ENCODE peak calls at places on chromosome 11, in ten cellular contexts. D is GM12865, V is kidney, W is cardiac fibroblast, S is kidney epithelial cell, O is body of pancreas, K is upper lobe of right lung, R is PC-9, E is cardiac muscle cell, L is pancreas. P is an unnamed sample.

GRCh38 chr11:104164028-104164520 is at the start of gene PDGFD:
- DNase-seq in D (peak), V (peak), W (peak), S (peak), O (peak), K (peak), R (peak), E (peak), L (peak), P (peak)

GRCh38 chr11:64723907-64724862 is 1.2 kb upstream of the NRXN2 start:
- DNase-seq in D (peak), V (no peak), W (no peak), S (no peak), O (no peak), K (peak), R (no peak), E (no peak), L (no peak), P (no peak)

GRCh38 chr11:20374746-20375305 is 11.3 kb downstream of the HTATIP2 start:
- DNase-seq in D (no peak), V (no peak), W (peak), S (no peak), O (no peak), K (no peak), R (no peak), E (no peak), L (no peak), P (no peak)

GRCh38 chr11:102539567-102539966 is 9.0 kb upstream of the MMP7 start:
- DNase-seq in D (no peak), V (no peak), W (no peak), S (no peak), O (no peak), K (no peak), R (no peak), E (no peak), L (no peak), P (no peak)

GRCh38 chr11:4134844-4135243 is 40.2 kb downstream of the RRM1 start:
- DNase-seq in D (no peak), V (no peak), W (peak), S (peak), O (no peak), K (no peak), R (no peak), E (peak), L (no peak), P (peak)

GRCh38 chr11:116275634-116276033 is 497.2 kb downstream of the BUD13 start:
- DNase-seq in D (peak), V (no peak), W (peak), S (peak), O (no peak), K (no peak), R (no peak), E (no peak), L (no peak), P (no peak)

GRCh38 chr11:71381781-71382505 is 66.2 kb downstream of the DHCR7 start:
- DNase-seq in D (peak), V (no peak), W (no peak), S (no peak), O (no peak), K (no peak), R (no peak), E (no peak), L (no peak), P (no peak)

GRCh38 chr11:75445315-75445953 is 12.4 kb upstream of the KLHL35 start:
- DNase-seq in D (peak), V (no peak), W (peak), S (no peak), O (peak), K (peak), R (peak), E (peak), L (peak), P (peak)

GRCh38 chr11:5366856-5367255 is 15.5 kb downstream of the OR51B6 start:
- DNase-seq in D (no peak), V (no peak), W (peak), S (no peak), O (no peak), K (no peak), R (no peak), E (no peak), L (no peak), P (peak)

GRCh38 chr11:60469723-60470122 is 14.1 kb downstream of the MS4A1 start:
- DNase-seq in D (no peak), V (no peak), W (no peak), S (no peak), O (no peak), K (no peak), R (no peak), E (no peak), L (no peak), P (no peak)

GRCh38 chr11:101470881-101471535 is 112.8 kb downstream of the TRPC6 start:
- DNase-seq in D (no peak), V (no peak), W (peak), S (no peak), O (no peak), K (no peak), R (no peak), E (no peak), L (no peak), P (no peak)

GRCh38 chr11:126011220-126011619 is 51.4 kb downstream of the CDON start:
- DNase-seq in D (no peak), V (no peak), W (no peak), S (no peak), O (no peak), K (no peak), R (no peak), E (no peak), L (no peak), P (no peak)

GRCh38 chr11:60528934-60529333 is 13.7 kb downstream of the MS4A13 start:
- DNase-seq in D (peak), V (no peak), W (no peak), S (no peak), O (no peak), K (no peak), R (no peak), E (no peak), L (no peak), P (no peak)

GRCh38 chr11:69000831-69001245 is 12.2 kb downstream of the MRGPRF start:
- DNase-seq in D (no peak), V (peak), W (peak), S (no peak), O (peak), K (no peak), R (peak), E (peak), L (no peak), P (peak)

GRCh38 chr11:46529086-46529905 is 64.5 kb downstream of the AMBRA1 start:
- DNase-seq in D (peak), V (no peak), W (peak), S (no peak), O (peak), K (peak), R (peak), E (peak), L (peak), P (peak)

GRCh38 chr11:107040447-107041444 is 22.5 kb upstream of the GUCY1A2 start:
- DNase-seq in D (peak), V (no peak), W (peak), S (peak), O (no peak), K (no peak), R (no peak), E (peak), L (no peak), P (peak)

GRCh38 chr11:16114978-16115871 is 241.1 kb downstream of the SOX6 start:
- DNase-seq in D (no peak), V (no peak), W (no peak), S (no peak), O (no peak), K (no peak), R (no peak), E (no peak), L (no peak), P (no peak)

GRCh38 chr11:113730887-113731726 is 25.0 kb upstream of the TMPRSS5 start:
- DNase-seq in D (peak), V (no peak), W (peak), S (peak), O (no peak), K (no peak), R (peak), E (peak), L (peak), P (peak)

GRCh38 chr11:62652156-62653006 is 721 bp downstream of the INTS5 start:
- DNase-seq in D (no peak), V (no peak), W (peak), S (no peak), O (no peak), K (no peak), R (no peak), E (no peak), L (no peak), P (no peak)

GRCh38 chr11:116217441-116217840 is 555.3 kb downstream of the BUD13 start:
- DNase-seq in D (no peak), V (no peak), W (no peak), S (no peak), O (no peak), K (no peak), R (no peak), E (no peak), L (no peak), P (no peak)

GRCh38 chr11:15742626-15743243 is 613.6 kb downstream of the SOX6 start:
- DNase-seq in D (no peak), V (no peak), W (peak), S (no peak), O (no peak), K (no peak), R (no peak), E (peak), L (no peak), P (peak)

GRCh38 chr11:126113515-126113957 is 50.9 kb upstream of the CDON start:
- DNase-seq in D (no peak), V (peak), W (peak), S (peak), O (peak), K (peak), R (peak), E (peak), L (peak), P (peak)

DNA sequence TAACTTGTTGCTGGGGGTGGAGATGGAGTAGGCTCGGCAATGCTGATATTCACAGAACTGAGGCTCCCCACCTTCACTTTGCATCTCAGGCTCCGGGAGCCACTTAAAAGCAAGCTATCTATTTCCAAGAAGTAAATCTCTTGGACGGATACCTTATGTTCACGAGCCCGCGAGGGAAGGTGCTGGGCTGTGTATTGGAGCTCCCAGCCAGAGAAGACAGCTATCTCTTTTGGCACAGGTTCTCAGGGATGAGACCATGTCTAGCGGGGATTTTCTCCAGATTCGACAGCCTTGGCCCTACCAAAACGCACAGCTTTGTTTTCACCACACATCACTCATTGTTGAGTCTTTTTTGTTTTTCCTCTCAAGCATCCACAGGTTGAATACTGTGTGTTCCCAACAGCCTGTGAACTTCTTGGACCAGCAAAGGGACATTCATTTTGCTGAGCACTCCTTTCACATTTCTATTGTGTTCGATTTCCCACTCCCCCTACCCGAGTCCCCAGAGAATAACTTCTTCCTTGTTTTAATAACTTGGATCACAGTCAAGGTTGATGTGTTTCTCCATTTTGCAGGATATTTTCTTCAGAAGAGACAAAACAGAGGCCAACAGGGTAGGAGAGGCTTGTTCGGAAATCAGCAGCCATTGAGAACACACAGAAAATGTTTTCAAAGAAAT is 23.3 kb downstream of the WT1 start:
- DNase-seq in D (no peak), V (no peak), W (no peak), S (no peak), O (no peak), K (no peak), R (no peak), E (no peak), L (no peak), P (no peak)
- TF ChIP-seq CTCF in D (no peak), V (no peak), W (no peak), S (no peak), O (no peak), K (no peak), R (no peak), E (no peak), L (no peak), P (no peak)

GRCh38 chr11:24748261-24748660 is 251.4 kb downstream of the LUZP2 start:
- DNase-seq in D (no peak), V (no peak), W (no peak), S (no peak), O (no peak), K (no peak), R (no peak), E (no peak), L (no peak), P (no peak)

GRCh38 chr11:24747275-24748251 is 250.7 kb downstream of the LUZP2 start:
- DNase-seq in D (peak), V (no peak), W (no peak), S (no peak), O (no peak), K (no peak), R (no peak), E (no peak), L (no peak), P (no peak)
- H3K4me3 ChIP-seq in D (no peak), V (no peak), W (no peak), S (no peak), O (no peak), K (no peak), R (no peak), E (no peak), L (no peak), P (no peak)

GRCh38 chr11:117972589-117973445 is 13.4 kb upstream of the IL10RA start:
- DNase-seq in D (no peak), V (no peak), W (no peak), S (no peak), O (no peak), K (no peak), R (no peak), E (peak), L (no peak), P (no peak)

GRCh38 chr11:117970400-117971024 is 15.7 kb upstream of the IL10RA start:
- DNase-seq in D (no peak), V (no peak), W (no peak), S (no peak), O (no peak), K (peak), R (no peak), E (peak), L (no peak), P (no peak)

GRCh38 chr11:117969160-117969991 is 16.8 kb upstream of the IL10RA start:
- DNase-seq in D (no peak), V (no peak), W (no peak), S (no peak), O (no peak), K (no peak), R (no peak), E (no peak), L (no peak), P (no peak)

GRCh38 chr11:117973446-117973922 is 12.7 kb upstream of the IL10RA start:
- DNase-seq in D (no peak), V (no peak), W (no peak), S (no peak), O (no peak), K (no peak), R (no peak), E (no peak), L (no peak), P (no peak)

GRCh38 chr11:117972044-117972443 is 14.2 kb upstream of the IL10RA start:
- DNase-seq in D (no peak), V (no peak), W (no peak), S (no peak), O (no peak), K (peak), R (no peak), E (no peak), L (no peak), P (no peak)
- TF ChIP-seq CTCF in D (no peak), V (no peak), W (no peak), S (no peak), O (no peak), K (no peak), R (no peak), E (no peak), L (no peak), P (no peak)

DNA sequence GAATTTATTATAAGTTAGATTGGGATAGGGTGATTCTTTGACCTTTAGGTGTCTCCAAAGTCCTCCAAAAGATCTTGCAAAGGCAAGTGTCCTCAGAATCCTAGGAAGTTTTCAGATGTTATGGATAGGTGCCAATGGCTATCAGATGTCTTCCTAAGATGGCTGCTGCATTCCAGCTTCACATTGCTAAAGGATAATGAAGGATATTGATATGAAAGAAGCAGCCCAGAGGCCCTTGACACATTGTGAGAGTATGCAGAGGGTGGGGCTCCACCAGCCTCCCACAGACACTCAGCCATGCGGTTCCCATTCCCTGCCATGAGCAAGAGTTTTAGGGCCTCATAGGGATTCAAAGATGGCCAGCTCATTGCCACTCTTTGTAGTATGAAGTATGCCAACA is 22.3 kb upstream of the GLYATL2 start:
- DNase-seq in D (no peak), V (no peak), W (no peak), S (no peak), O (no peak), K (no peak), R (no peak), E (no peak), L (no peak), P (no peak)
- H3K4me3 ChIP-seq in D (no peak), V (no peak), W (no peak), S (no peak), O (no peak), K (no peak), R (no peak), E (no peak), L (no peak), P (no peak)

GRCh38 chr11:96655474-96655873 is 265.7 kb downstream of the JRKL start:
- DNase-seq in D (no peak), V (no peak), W (no peak), S (no peak), O (no peak), K (no peak), R (no peak), E (no peak), L (no peak), P (no peak)
- TF ChIP-seq CTCF in D (no peak), V (no peak), W (no peak), S (no peak), O (no peak), K (no peak), R (no peak), E (no peak), L (no peak), P (no peak)

GRCh38 chr11:122099345-122100045 is 16.5 kb downstream of the BLID start:
- DNase-seq in D (no peak), V (no peak), W (peak), S (no peak), O (peak), K (no peak), R (no peak), E (peak), L (no peak), P (peak)
- H3K4me3 ChIP-seq in D (no peak), V (peak), W (peak), S (peak), O (no peak), K (peak), R (no peak), E (peak), L (peak), P (peak)